ENCODE peak calls at places on chromosomes 6 and 20, in seven cellular contexts. W, N, F, K, G, Z and T are unnamed samples.

GRCh38 chr6:20840675-20841074 is 306.4 kb downstream of the CDKAL1 start:
- DNase-seq in W (no peak), N (peak; percentile 16), F (no peak), K (no peak), G (no peak), Z (no peak), T (no peak)

GRCh38 chr6:26311012-26311384 is 54.0 kb upstream of the BTN3A2 start:
- DNase-seq in W (peak; percentile 69), N (no peak), F (no peak), K (peak; percentile 21), G (no peak), Z (peak; percentile 78), T (no peak)

GRCh38 chr20:63360850-63361497 is at the start of gene CHRNA4:
- DNase-seq in W (peak; percentile 38), N (no peak), F (no peak), K (no peak), G (no peak), Z (no peak), T (no peak)

GRCh38 chr20:13221313-13221672 is 219 bp downstream of the ISM1 start:
- DNase-seq in W (no peak), N (no peak), F (no peak), K (no peak), G (no peak), Z (no peak), T (no peak)

GRCh38 chr6:135604035-135604865 is 106.7 kb upstream of the AHI1 start:
- DNase-seq in W (no peak), N (no peak), F (no peak), K (no peak), G (no peak), Z (no peak), T (no peak)

GRCh38 chr20:17587831-17588230 is 18.0 kb downstream of the DSTN start:
- DNase-seq in W (no peak), N (no peak), F (no peak), K (no peak), G (no peak), Z (no peak), T (no peak)

GRCh38 chr6:34375833-34376232 is 16.6 kb downstream of the NUDT3 start:
- DNase-seq in W (no peak), N (no peak), F (no peak), K (no peak), G (no peak), Z (no peak), T (no peak)

GRCh38 chr6:105015482-105015881 is 58.6 kb downstream of the LIN28B start:
- DNase-seq in W (no peak), N (peak; percentile 29), F (no peak), K (no peak), G (peak; percentile 37), Z (no peak), T (no peak)

GRCh38 chr20:7665311-7665863 is 274.9 kb downstream of the HAO1 start:
- DNase-seq in W (no peak), N (no peak), F (no peak), K (no peak), G (no peak), Z (no peak), T (no peak)

GRCh38 chr20:47927944-47928343 is 142.7 kb upstream of the SULF2 start:
- DNase-seq in W (no peak), N (no peak), F (no peak), K (no peak), G (no peak), Z (no peak), T (no peak)

DNA sequence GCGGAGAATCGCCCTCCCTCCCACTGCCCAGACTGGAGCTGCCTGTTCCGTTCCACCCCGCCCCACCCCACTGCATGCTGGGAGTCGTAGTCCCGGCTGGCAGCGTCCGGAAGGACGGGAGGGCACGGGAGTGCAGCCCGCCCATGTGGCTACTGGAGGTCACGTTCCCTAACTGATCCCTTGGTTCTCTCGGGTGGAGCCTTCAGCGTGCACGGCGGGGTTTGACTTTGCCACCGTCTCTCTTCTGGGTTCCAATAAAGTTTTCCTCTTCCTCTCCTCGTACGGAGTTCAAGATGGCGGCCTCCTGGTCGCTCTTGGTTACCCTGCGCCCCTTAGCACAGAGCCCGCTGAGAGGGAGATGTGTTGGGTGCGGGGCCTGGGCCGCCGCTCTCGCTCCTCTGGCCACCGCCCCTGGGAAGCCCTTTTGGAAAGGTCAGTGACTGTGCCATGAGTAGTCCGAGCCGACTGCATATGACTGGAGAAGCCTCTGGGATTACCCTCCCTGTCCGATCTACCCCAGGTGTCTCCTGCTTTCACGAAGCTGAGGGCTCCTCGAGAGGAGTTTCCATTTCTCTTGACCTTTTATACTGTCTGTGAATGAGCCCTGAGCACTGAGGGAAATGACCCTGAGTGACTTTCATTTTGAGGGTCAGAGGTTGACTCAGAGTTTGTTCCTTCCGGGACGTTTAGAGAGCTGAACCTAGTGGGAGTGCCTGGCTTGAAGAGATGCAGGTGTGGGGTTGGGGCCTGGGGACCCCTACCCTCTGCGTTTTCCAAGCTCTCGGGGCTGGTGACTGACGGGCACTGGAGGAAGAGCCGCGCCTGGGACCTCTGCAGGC is at the start of gene AFG1L:
- DNase-seq in W (peak; percentile 87), N (peak; percentile 88), F (peak; percentile 94), K (peak; percentile 83), G (peak; percentile 62), Z (peak; percentile 93), T (peak; percentile 60)
- TF ChIP-seq CTCF in W (no peak), N (no peak), F (no peak), K (no peak), G (no peak), Z (no peak), T (no peak)

GRCh38 chr20:33970229-33970628 is 23.5 kb upstream of the RALY start:
- DNase-seq in W (no peak), N (no peak), F (no peak), K (no peak), G (no peak), Z (no peak), T (no peak)

GRCh38 chr20:33964431-33964830 is 29.3 kb upstream of the RALY start:
- DNase-seq in W (no peak), N (no peak), F (no peak), K (no peak), G (no peak), Z (no peak), T (no peak)

GRCh38 chr20:33963756-33964155 is 30.0 kb upstream of the RALY start:
- DNase-seq in W (no peak), N (no peak), F (no peak), K (peak; percentile 80), G (no peak), Z (no peak), T (no peak)

GRCh38 chr20:33969563-33969962 is 24.1 kb upstream of the RALY start:
- DNase-seq in W (no peak), N (no peak), F (no peak), K (no peak), G (no peak), Z (no peak), T (no peak)

DNA sequence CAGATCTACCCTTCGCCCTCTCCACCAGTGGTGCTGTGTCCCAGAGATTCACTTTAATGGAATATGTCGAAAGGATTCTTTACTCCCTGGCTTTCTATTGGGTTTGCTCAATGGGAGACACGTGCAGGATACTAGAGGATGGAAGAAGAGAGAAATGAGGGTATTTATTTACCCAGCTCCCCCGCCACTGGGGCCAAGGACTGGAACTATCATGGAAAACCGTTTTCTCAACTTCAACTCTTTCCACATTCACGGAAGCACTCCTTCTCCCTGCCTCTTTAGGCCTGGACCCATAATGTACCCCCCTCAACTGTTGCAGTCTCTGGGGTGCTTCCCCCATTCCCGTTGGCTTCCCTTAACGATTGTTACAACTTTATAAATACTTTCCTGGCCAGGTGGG is 26.6 kb upstream of the RALY start:
- DNase-seq in W (no peak), N (no peak), F (no peak), K (no peak), G (no peak), Z (no peak), T (no peak)
- H3K4me3 ChIP-seq in W (no peak overlapping the region), N (no peak overlapping the region), F (no peak overlapping the region), K (no peak overlapping the region), G (no peak overlapping the region), Z (no peak overlapping the region), T (no peak overlapping the region)

DNA sequence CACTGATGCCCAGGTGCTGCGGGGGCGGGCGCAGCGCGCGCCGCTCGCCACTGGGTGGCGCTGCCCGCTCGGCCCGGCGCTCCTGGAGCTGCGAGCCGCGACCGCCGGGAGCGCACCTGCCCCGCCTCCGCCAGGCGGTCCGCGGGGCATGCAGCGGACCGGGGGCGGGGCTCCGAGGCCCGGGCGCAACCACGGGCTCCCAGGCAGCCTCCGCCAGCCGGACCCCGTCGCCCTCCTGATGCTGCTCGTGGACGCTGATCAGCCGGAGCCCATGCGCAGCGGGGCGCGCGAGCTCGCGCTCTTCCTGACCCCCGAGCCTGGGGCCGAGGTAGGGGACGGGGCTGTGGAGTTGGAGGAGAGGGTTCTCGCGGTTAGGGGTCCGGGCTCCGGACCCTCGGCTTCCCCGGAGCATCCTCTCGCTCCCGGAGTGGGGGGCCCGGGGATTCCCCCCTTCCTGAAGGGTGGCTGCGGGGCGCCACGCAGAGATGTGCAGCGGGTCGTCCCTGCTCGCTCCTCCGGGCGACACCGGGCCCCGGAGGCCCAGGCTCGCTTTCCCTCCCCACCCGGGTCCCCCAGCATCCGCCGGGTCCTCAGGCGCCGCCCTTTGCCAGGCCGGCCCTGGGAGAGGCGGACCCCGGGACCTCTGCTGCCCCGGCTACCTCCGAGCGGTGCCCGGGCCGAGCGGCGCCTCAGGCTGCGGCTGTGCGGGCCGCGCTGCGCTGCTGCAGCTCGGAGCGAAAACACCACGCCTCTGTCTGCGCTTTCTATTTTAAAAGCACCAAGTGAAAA is at the start of gene BCAS4:
- DNase-seq in W (peak; percentile 84), N (peak; percentile 85), F (peak; percentile 84), K (peak; percentile 85), G (peak; percentile 45), Z (peak; percentile 95), T (no peak)
- TF ChIP-seq CTCF in W (peak; percentile 98), N (no peak), F (peak; percentile 98), K (peak; percentile 56), G (peak; percentile 59), Z (peak; percentile 87), T (peak; percentile 83)

GRCh38 chr6:106750146-106750900 is 120.9 kb downstream of the QRSL1 start:
- DNase-seq in W (no peak), N (no peak), F (no peak), K (no peak), G (no peak), Z (no peak), T (no peak)

GRCh38 chr6:106749611-106750010 is 120.2 kb downstream of the QRSL1 start:
- DNase-seq in W (no peak), N (no peak), F (no peak), K (no peak), G (no peak), Z (no peak), T (no peak)

GRCh38 chr6:106754215-106754614 is 124.8 kb downstream of the QRSL1 start:
- DNase-seq in W (no peak), N (no peak), F (no peak), K (no peak), G (no peak), Z (no peak), T (no peak)

GRCh38 chr6:106751501-106752252 is 122.3 kb downstream of the QRSL1 start:
- DNase-seq in W (peak; percentile 43), N (no peak), F (peak; percentile 85), K (no peak), G (no peak), Z (no peak), T (no peak)

GRCh38 chr6:106752641-106753040 is 123.3 kb downstream of the QRSL1 start:
- DNase-seq in W (no peak), N (no peak), F (no peak), K (no peak), G (no peak), Z (no peak), T (no peak)
- H3K4me3 ChIP-seq in W (no peak overlapping the region), N (no peak overlapping the region), F (no peak overlapping the region), K (no peak overlapping the region), G (no peak overlapping the region), Z (no peak overlapping the region), T (no peak overlapping the region)